ENCODE peak calls at places on chromosomes 12 and 14, in nine cellular contexts. V is A172; I is kidney glomerular epithelial cell; M is NCI-H2081; S is astrocyte of the hippocampus; G is CD8-positive, alpha-beta T cell; D is colonic mucosa; P is stimulated activated CD4-positive, alpha-beta T cell treated with anti-CD3 and anti-CD28 coated beads, Interleukin-12 subunit alpha, Interleukin-12 subunit beta, amount 100 ng/mL, for 4 hours; Y is sciatic nerve. T is an unnamed sample.

GRCh38 chr14:52266179-52266578 is 1.3 kb upstream of the PTGDR start:
- DNase-seq in V (no peak), I (no peak), M (no peak), S (peak; percentile 71), G (no peak), D (no peak), P (no peak), Y (no peak), T (no peak)

GRCh38 chr12:128338344-128338743 is 71.4 kb downstream of the TMEM132C start:
- DNase-seq in V (no peak), I (no peak), M (no peak), S (no peak), G (no peak), D (no peak), P (no peak), Y (no peak), T (no peak)

GRCh38 chr12:95601091-95601490 is 49.8 kb upstream of the USP44 start:
- DNase-seq in V (no peak), I (no peak), M (no peak), S (no peak), G (no peak), D (no peak), P (no peak), Y (no peak), T (no peak)

GRCh38 chr12:116855744-116856470 is 25.3 kb downstream of the HRK start:
- DNase-seq in V (peak; percentile 35), I (no peak), M (no peak), S (peak; percentile 14), G (no peak), D (peak; percentile 82), P (no peak), Y (no peak), T (no peak)

GRCh38 chr12:98821849-98822248 is 176.8 kb downstream of the APAF1 start:
- DNase-seq in V (no peak), I (no peak), M (no peak), S (peak; percentile 28), G (no peak), D (no peak), P (no peak), Y (no peak), T (no peak)

GRCh38 chr12:51884676-51885229 is 3.1 kb upstream of the ANKRD33 start:
- DNase-seq in V (peak; percentile 95), I (no peak), M (no peak), S (no peak), G (no peak), D (no peak), P (no peak), Y (peak; percentile 12), T (no peak)

GRCh38 chr12:11164384-11164783 is 6.6 kb upstream of the SMIM10L1 start:
- DNase-seq in V (no peak), I (no peak), M (no peak), S (no peak), G (no peak), D (no peak), P (no peak), Y (no peak), T (no peak)

GRCh38 chr12:121181181-121181580 is 28.7 kb upstream of the P2RX4 start:
- DNase-seq in V (peak; percentile 28), I (no peak), M (no peak), S (no peak), G (no peak), D (no peak), P (no peak), Y (no peak), T (no peak)

GRCh38 chr12:5456906-5457305 is 25.0 kb downstream of the NTF3 start:
- DNase-seq in V (peak; percentile 61), I (peak; percentile 64), M (no peak), S (peak; percentile 72), G (no peak), D (no peak), P (no peak), Y (no peak), T (no peak)

GRCh38 chr12:117408161-117408791 is 46.9 kb upstream of the NOS1 start:
- DNase-seq in V (peak; percentile 68), I (peak; percentile 3), M (peak; percentile 22), S (peak; percentile 87), G (no peak), D (peak; percentile 19), P (no peak), Y (no peak), T (no peak)

GRCh38 chr14:70576891-70577290 is 23.6 kb downstream of the MED6 start:
- DNase-seq in V (no peak), I (no peak), M (no peak), S (no peak), G (no peak), D (no peak), P (no peak), Y (no peak), T (no peak)

T was measured in effector CD4-positive, alpha-beta T cell.